ENCODE peak calls at places on chromosomes 13 and 19, in ten cellular contexts. N, X, O, Z, F, A, Q, C, Y and D are unnamed samples.

GRCh38 chr13:112575295-112575622 is 12.7 kb downstream of the TUBGCP3 start:
- DNase-seq in N (no peak), X (no peak), O (no peak), Z (no peak), F (no peak), A (no peak), Q (no peak), C (no peak), Y (no peak), D (no peak)

GRCh38 chr19:9917322-9917721 is 19.0 kb downstream of the OLFM2 start:
- DNase-seq in N (no peak), X (peak), O (no peak), Z (no peak), F (peak), A (no peak), Q (peak), C (peak), Y (peak), D (no peak)

GRCh38 chr13:109175666-109176065 is 546.3 kb downstream of the MYO16 start:
- DNase-seq in N (no peak), X (no peak), O (no peak), Z (no peak), F (no peak), A (no peak), Q (no peak), C (no peak), Y (no peak), D (no peak)

GRCh38 chr13:53069800-53070199 is 41.2 kb downstream of the OLFM4 start:
- DNase-seq in N (no peak), X (no peak), O (no peak), Z (no peak), F (no peak), A (no peak), Q (no peak), C (no peak), Y (no peak), D (no peak)

GRCh38 chr13:30997697-30998547 is 65.5 kb downstream of the TEX26 start:
- DNase-seq in N (peak), X (no peak), O (no peak), Z (no peak), F (peak), A (no peak), Q (no peak), C (no peak), Y (no peak), D (no peak)

GRCh38 chr19:37572203-37572602 is 22.4 kb downstream of the ZNF571 start:
- DNase-seq in N (no peak), X (peak), O (no peak), Z (no peak), F (no peak), A (no peak), Q (peak), C (no peak), Y (no peak), D (no peak)

GRCh38 chr19:17470204-17470841 is at the start of gene SLC27A1:
- DNase-seq in N (peak), X (peak), O (peak), Z (peak), F (peak), A (peak), Q (peak), C (peak), Y (peak), D (peak)

GRCh38 chr13:61779456-61779855 is 363.8 kb upstream of the PCDH20 start:
- DNase-seq in N (no peak), X (no peak), O (no peak), Z (no peak), F (no peak), A (no peak), Q (no peak), C (no peak), Y (no peak), D (no peak)

GRCh38 chr19:7068599-7068998 is 904 bp upstream of the ZNF557 start:
- DNase-seq in N (no peak), X (no peak), O (no peak), Z (no peak), F (no peak), A (no peak), Q (no peak), C (no peak), Y (no peak), D (no peak)

GRCh38 chr19:12788025-12788681 is 3.1 kb upstream of the JUNB start:
- DNase-seq in N (no peak), X (peak), O (no peak), Z (no peak), F (no peak), A (no peak), Q (no peak), C (no peak), Y (no peak), D (no peak)

GRCh38 chr13:95154441-95154886 is 146.8 kb downstream of the ABCC4 start:
- DNase-seq in N (no peak), X (no peak), O (no peak), Z (no peak), F (peak), A (no peak), Q (peak), C (peak), Y (no peak), D (no peak)

GRCh38 chr19:48881741-48882657 is 9.8 kb downstream of the PPP1R15A start:
- DNase-seq in N (no peak), X (peak), O (no peak), Z (no peak), F (no peak), A (no peak), Q (no peak), C (no peak), Y (no peak), D (no peak)

GRCh38 chr13:95643471-95643813 is 1.1 kb downstream of the DZIP1 start:
- DNase-seq in N (no peak), X (no peak), O (no peak), Z (no peak), F (no peak), A (no peak), Q (peak), C (peak), Y (no peak), D (no peak)

GRCh38 chr19:53915000-53915399 is 5.9 kb downstream of the CACNG7 start:
- DNase-seq in N (no peak), X (no peak), O (no peak), Z (no peak), F (no peak), A (no peak), Q (no peak), C (no peak), Y (no peak), D (no peak)

GRCh38 chr13:45564108-45564507 is 51.4 kb downstream of the ERICH6B start:
- DNase-seq in N (no peak), X (peak), O (no peak), Z (no peak), F (no peak), A (no peak), Q (peak), C (peak), Y (no peak), D (no peak)

GRCh38 chr19:12365094-12365371 is 450 bp downstream of the ZNF442 start:
- DNase-seq in N (no peak), X (no peak), O (no peak), Z (no peak), F (no peak), A (no peak), Q (peak), C (peak), Y (no peak), D (no peak)

GRCh38 chr13:80116107-80116506 is 224.8 kb downstream of the SPRY2 start:
- DNase-seq in N (no peak), X (no peak), O (no peak), Z (no peak), F (no peak), A (no peak), Q (peak), C (peak), Y (no peak), D (no peak)

GRCh38 chr13:86906458-86906857 is 764.7 kb upstream of the SLITRK5 start:
- DNase-seq in N (no peak), X (no peak), O (no peak), Z (no peak), F (no peak), A (no peak), Q (no peak), C (peak), Y (no peak), D (no peak)

GRCh38 chr19:47573076-47574026 is at the start of gene ZNF541:
- DNase-seq in N (peak), X (no peak), O (peak), Z (peak), F (no peak), A (peak), Q (no peak), C (peak), Y (peak), D (peak)

GRCh38 chr13:29937836-29938235 is 87.4 kb upstream of the UBL3 start:
- DNase-seq in N (no peak), X (no peak), O (no peak), Z (no peak), F (no peak), A (no peak), Q (no peak), C (no peak), Y (no peak), D (no peak)

GRCh38 chr13:95207769-95208366 is 93.4 kb downstream of the ABCC4 start:
- DNase-seq in N (no peak), X (no peak), O (no peak), Z (no peak), F (no peak), A (no peak), Q (no peak), C (no peak), Y (no peak), D (no peak)

GRCh38 chr19:12783849-12784393 is 7.4 kb upstream of the JUNB start:
- DNase-seq in N (peak), X (no peak), O (no peak), Z (peak), F (no peak), A (no peak), Q (no peak), C (peak), Y (peak), D (peak)

GRCh38 chr13:40982772-40983171 is 36.3 kb downstream of the ELF1 start:
- DNase-seq in N (no peak), X (peak), O (no peak), Z (no peak), F (no peak), A (peak), Q (peak), C (peak), Y (peak), D (no peak)

GRCh38 chr19:5955638-5955935 is 22.4 kb downstream of the RANBP3 start:
- DNase-seq in N (no peak), X (peak), O (no peak), Z (no peak), F (no peak), A (no peak), Q (peak), C (peak), Y (no peak), D (no peak)

GRCh38 chr19:31350693-31351211 is 1.5 kb upstream of the TSHZ3 start:
- DNase-seq in N (peak), X (no peak), O (no peak), Z (peak), F (no peak), A (no peak), Q (peak), C (peak), Y (peak), D (peak)

GRCh38 chr13:77533875-77534788 is 1.4 kb upstream of the SCEL start:
- DNase-seq in N (no peak), X (peak), O (no peak), Z (no peak), F (no peak), A (no peak), Q (no peak), C (peak), Y (no peak), D (no peak)

GRCh38 chr19:4506449-4507149 is 11.7 kb downstream of the PLIN4 start:
- DNase-seq in N (peak), X (peak), O (no peak), Z (no peak), F (no peak), A (no peak), Q (peak), C (peak), Y (no peak), D (no peak)

GRCh38 chr19:44069415-44069814 is 2.5 kb upstream of the ZNF284 start:
- DNase-seq in N (no peak), X (no peak), O (no peak), Z (no peak), F (no peak), A (no peak), Q (no peak), C (no peak), Y (no peak), D (no peak)

GRCh38 chr13:23380534-23380933 is 53.0 kb downstream of the SACS start:
- DNase-seq in N (no peak), X (peak), O (no peak), Z (no peak), F (no peak), A (no peak), Q (no peak), C (no peak), Y (no peak), D (no peak)

GRCh38 chr19:46955114-46955812 is 64.4 kb upstream of the NPAS1 start:
- DNase-seq in N (no peak), X (peak), O (no peak), Z (no peak), F (no peak), A (peak), Q (peak), C (no peak), Y (no peak), D (no peak)

GRCh38 chr19:19591133-19591825 is 27.2 kb downstream of the PBX4 start:
- DNase-seq in N (no peak), X (peak), O (no peak), Z (no peak), F (no peak), A (peak), Q (peak), C (peak), Y (no peak), D (no peak)

GRCh38 chr13:47066261-47066660 is 169.4 kb upstream of the HTR2A start:
- DNase-seq in N (no peak), X (peak), O (no peak), Z (no peak), F (no peak), A (no peak), Q (peak), C (peak), Y (no peak), D (no peak)

GRCh38 chr13:32456591-32456990 is 28.7 kb upstream of the N4BP2L1 start:
- DNase-seq in N (no peak), X (no peak), O (no peak), Z (no peak), F (no peak), A (no peak), Q (no peak), C (no peak), Y (no peak), D (no peak)

GRCh38 chr19:4369109-4369887 is 25.9 kb downstream of the MPND start:
- DNase-seq in N (peak), X (peak), O (peak), Z (peak), F (no peak), A (peak), Q (peak), C (peak), Y (peak), D (peak)

GRCh38 chr19:18392417-18392816 is 5.0 kb downstream of the LRRC25 start:
- DNase-seq in N (peak), X (peak), O (no peak), Z (peak), F (no peak), A (no peak), Q (peak), C (no peak), Y (peak), D (peak)

GRCh38 chr13:80336335-80336734 is 4.6 kb downstream of the SPRY2 start:
- DNase-seq in N (no peak), X (no peak), O (no peak), Z (no peak), F (no peak), A (no peak), Q (no peak), C (peak), Y (no peak), D (no peak)

GRCh38 chr13:48680756-48681392 is 27.1 kb downstream of the CYSLTR2 start:
- DNase-seq in N (no peak), X (peak), O (no peak), Z (no peak), F (no peak), A (no peak), Q (no peak), C (no peak), Y (no peak), D (no peak)

GRCh38 chr19:11197291-11198174 is at the start of gene KANK2:
- DNase-seq in N (peak), X (peak), O (peak), Z (peak), F (peak), A (peak), Q (peak), C (peak), Y (peak), D (peak)

GRCh38 chr19:54646331-54646841 is 16.1 kb downstream of the LILRB1 start:
- DNase-seq in N (no peak), X (no peak), O (no peak), Z (no peak), F (no peak), A (no peak), Q (no peak), C (no peak), Y (no peak), D (no peak)

GRCh38 chr13:42762917-42763316 is 18.5 kb upstream of the FAM216B start:
- DNase-seq in N (no peak), X (no peak), O (no peak), Z (no peak), F (no peak), A (no peak), Q (peak), C (peak), Y (no peak), D (no peak)